ENCODE peak calls at places on chromosomes 5 and 9, in four cellular contexts. One of them, this sample, is unnamed.

GRCh38 chr5:108168915-108169314 is 213.0 kb downstream of the FBXL17 start:
- DNase-seq in A673: peak; percentile 10
- DNase-seq in cardiac muscle cell: peak; percentile 8
- DNase-seq in heart left ventricle: no peak
- DNase-seq in this sample: no peak

GRCh38 chr5:17511775-17512325 is 6.3 kb upstream of the TAF11L3 start:
- DNase-seq in heart left ventricle: no peak
- DNase-seq in cardiac muscle cell: no peak
- DNase-seq in A673: no peak
- DNase-seq in this sample: no peak

GRCh38 chr9:6667633-6668280 is 22.2 kb upstream of the GLDC start:
- DNase-seq in cardiac muscle cell: peak; percentile 54
- DNase-seq in heart left ventricle: no peak
- DNase-seq in A673: peak; percentile 49
- DNase-seq in this sample: no peak

GRCh38 chr5:78699565-78700143 is 51.1 kb upstream of the LHFPL2 start:
- DNase-seq in heart left ventricle: no peak
- DNase-seq in cardiac muscle cell: peak; percentile 88
- DNase-seq in A673: peak; percentile 24
- DNase-seq in this sample: no peak

GRCh38 chr5:161077895-161078566 is 226.0 kb upstream of the ATP10B start:
- DNase-seq in A673: no peak
- DNase-seq in heart left ventricle: no peak
- DNase-seq in cardiac muscle cell: no peak
- DNase-seq in this sample: no peak

GRCh38 chr9:68416891-68417570 is 60.6 kb downstream of the PGM5 start:
- DNase-seq in A673: peak; percentile 21
- DNase-seq in heart left ventricle: no peak
- DNase-seq in cardiac muscle cell: peak; percentile 8
- DNase-seq in this sample: no peak

GRCh38 chr5:146466521-146467349 is 19.6 kb downstream of the TCERG1 start:
- DNase-seq in A673: peak; percentile 32
- DNase-seq in heart left ventricle: no peak
- DNase-seq in cardiac muscle cell: peak; percentile 39
- DNase-seq in this sample: no peak

GRCh38 chr9:122221223-122221811 is 7.4 kb downstream of the LHX6 start:
- DNase-seq in heart left ventricle: no peak
- DNase-seq in cardiac muscle cell: no peak
- DNase-seq in A673: no peak
- DNase-seq in this sample: no peak

GRCh38 chr9:114098021-114098659 is 952 bp downstream of the KIF12 start:
- DNase-seq in heart left ventricle: no peak
- DNase-seq in A673: peak; percentile 35
- DNase-seq in cardiac muscle cell: no peak
- DNase-seq in this sample: peak; percentile 65

GRCh38 chr5:17019324-17019723 is 83.2 kb upstream of the MYO10 start:
- DNase-seq in A673: no peak
- DNase-seq in heart left ventricle: no peak
- DNase-seq in cardiac muscle cell: peak; percentile 66
- DNase-seq in this sample: no peak

GRCh38 chr9:132787748-132788159 is 90.3 kb downstream of the AK8 start:
- DNase-seq in heart left ventricle: no peak
- DNase-seq in A673: peak; percentile 19
- DNase-seq in cardiac muscle cell: no peak
- DNase-seq in this sample: no peak

GRCh38 chr5:141508440-141508807 is 19.5 kb downstream of the PCDHGC5 start:
- DNase-seq in cardiac muscle cell: no peak
- DNase-seq in A673: no peak
- DNase-seq in heart left ventricle: no peak
- DNase-seq in this sample: no peak

GRCh38 chr5:146877178-146877681 is 1.3 kb downstream of the PPP2R2B start:
- DNase-seq in heart left ventricle: no peak
- DNase-seq in cardiac muscle cell: no peak
- DNase-seq in A673: no peak
- DNase-seq in this sample: no peak

GRCh38 chr9:72949918-72950325 is 2.9 kb downstream of the ALDH1A1 start:
- DNase-seq in heart left ventricle: no peak
- DNase-seq in A673: no peak
- DNase-seq in cardiac muscle cell: no peak
- DNase-seq in this sample: no peak

GRCh38 chr9:131732636-131733340 is 7.1 kb downstream of the RAPGEF1 start:
- DNase-seq in cardiac muscle cell: no peak
- DNase-seq in A673: no peak
- DNase-seq in heart left ventricle: no peak
- DNase-seq in this sample: no peak

GRCh38 chr9:134375011-134375390 is 48.7 kb downstream of the RXRA start:
- DNase-seq in A673: no peak
- DNase-seq in cardiac muscle cell: peak; percentile 58
- DNase-seq in heart left ventricle: no peak
- DNase-seq in this sample: peak; percentile 86

GRCh38 chr5:175654346-175654745 is 3.5 kb upstream of the HRH2 start:
- DNase-seq in A673: no peak
- DNase-seq in cardiac muscle cell: no peak
- DNase-seq in heart left ventricle: no peak
- DNase-seq in this sample: no peak

GRCh38 chr5:180607861-180608571 is 16.7 kb upstream of the SCGB3A1 start:
- DNase-seq in A673: no peak
- DNase-seq in cardiac muscle cell: no peak
- DNase-seq in heart left ventricle: no peak
- DNase-seq in this sample: peak; percentile 11

GRCh38 chr5:180608572-180609310 is 17.4 kb upstream of the SCGB3A1 start:
- DNase-seq in A673: no peak
- DNase-seq in heart left ventricle: no peak
- DNase-seq in cardiac muscle cell: no peak
- DNase-seq in this sample: no peak

GRCh38 chr5:180605554-180606214 is 14.4 kb upstream of the SCGB3A1 start:
- DNase-seq in A673: peak; percentile 60
- DNase-seq in heart left ventricle: no peak
- DNase-seq in cardiac muscle cell: peak; percentile 68
- DNase-seq in this sample: peak; percentile 48

GRCh38 chr5:180604271-180604670 is 13.0 kb upstream of the SCGB3A1 start:
- DNase-seq in cardiac muscle cell: no peak
- DNase-seq in heart left ventricle: no peak
- DNase-seq in A673: no peak
- DNase-seq in this sample: peak; percentile 28

DNA sequence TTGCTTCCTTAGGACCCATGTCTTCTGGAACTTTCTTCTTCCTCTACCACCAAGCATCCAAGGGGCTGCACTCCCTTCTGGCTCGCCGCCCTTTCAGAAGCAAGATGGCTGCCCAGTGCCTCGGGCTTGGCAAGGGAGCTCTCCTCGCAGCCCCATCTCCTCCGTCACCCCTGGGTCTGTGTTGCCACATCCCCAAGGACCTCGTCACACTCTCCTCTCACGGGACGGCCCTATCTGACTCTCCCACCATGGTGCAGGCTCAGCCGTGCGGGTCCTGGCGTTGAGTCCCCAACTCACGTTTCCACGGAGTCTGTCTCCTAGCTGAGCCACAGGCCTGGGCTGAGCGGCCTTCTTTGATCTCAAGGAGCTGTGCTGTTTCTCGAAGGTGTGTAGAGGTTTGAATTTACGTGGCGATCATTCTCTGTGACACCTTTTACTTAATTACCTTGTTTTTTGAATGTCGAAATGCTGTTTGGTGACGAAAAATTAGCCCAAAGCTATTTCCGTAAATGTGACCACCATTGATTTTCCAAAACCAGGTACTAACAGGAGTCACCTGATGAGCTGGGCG is 15.0 kb upstream of the SCGB3A1 start:
- DNase-seq in heart left ventricle: no peak
- DNase-seq in cardiac muscle cell: no peak
- DNase-seq in A673: no peak
- DNase-seq in this sample: no peak
- TF ChIP-seq CTCF in heart left ventricle: no peak
- TF ChIP-seq CTCF in cardiac muscle cell: no peak
- TF ChIP-seq CTCF in A673: no peak
- TF ChIP-seq CTCF in this sample: no peak

DNA sequence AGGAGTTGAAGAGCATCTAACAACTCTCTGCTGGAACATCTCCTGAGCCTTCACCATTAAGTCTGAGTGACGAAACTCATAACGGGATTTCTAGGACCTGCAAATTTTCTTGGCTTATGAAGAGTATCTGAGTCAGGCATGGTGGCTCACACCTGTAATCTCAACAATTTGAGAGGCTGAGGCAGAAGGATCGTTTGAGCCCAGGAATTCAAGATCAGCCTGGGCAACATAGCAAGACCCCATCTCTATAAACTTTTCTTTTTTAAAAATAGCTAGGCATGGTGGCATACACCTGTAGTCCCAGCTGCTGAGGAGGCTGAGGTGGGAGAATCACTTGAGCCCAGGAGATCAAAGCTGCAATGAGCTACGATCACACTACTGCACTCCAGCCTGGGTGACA is 48.8 kb downstream of the EPB41L4B start:
- DNase-seq in heart left ventricle: no peak
- DNase-seq in cardiac muscle cell: no peak
- DNase-seq in A673: no peak
- DNase-seq in this sample: no peak
- H3K4me1 ChIP-seq in heart left ventricle: peaks cover 7% of the 10 kb centered on the region
- H3K4me1 ChIP-seq in cardiac muscle cell: peaks cover 18% of the 10 kb centered on the region
- H3K4me1 ChIP-seq in A673: no peaks in the 10 kb centered on the region
- H3K4me1 ChIP-seq in this sample: peaks cover 11% of the 10 kb centered on the region

GRCh38 chr5:132760601-132761317 is 13.5 kb downstream of the CCNI2 start:
- DNase-seq in A673: no peak
- DNase-seq in heart left ventricle: no peak
- DNase-seq in cardiac muscle cell: no peak
- DNase-seq in this sample: no peak

GRCh38 chr5:132758406-132758805 is 11.2 kb downstream of the CCNI2 start:
- DNase-seq in cardiac muscle cell: no peak
- DNase-seq in A673: no peak
- DNase-seq in heart left ventricle: no peak
- DNase-seq in this sample: no peak

GRCh38 chr5:132761321-132762240 is 14.4 kb downstream of the CCNI2 start:
- DNase-seq in heart left ventricle: no peak
- DNase-seq in cardiac muscle cell: no peak
- DNase-seq in A673: no peak
- DNase-seq in this sample: no peak

GRCh38 chr5:132760043-132760420 is 12.8 kb downstream of the CCNI2 start:
- DNase-seq in heart left ventricle: no peak
- DNase-seq in cardiac muscle cell: no peak
- DNase-seq in A673: no peak
- DNase-seq in this sample: peak; percentile 43

GRCh38 chr5:132759114-132760042 is 12.2 kb downstream of the CCNI2 start:
- DNase-seq in A673: no peak
- DNase-seq in heart left ventricle: no peak
- DNase-seq in cardiac muscle cell: no peak
- DNase-seq in this sample: no peak
- H3K36me3 ChIP-seq in A673: peaks cover 10% of the 10 kb centered on the region
- H3K36me3 ChIP-seq in heart left ventricle: peaks cover 77% of the 10 kb centered on the region
- H3K36me3 ChIP-seq in cardiac muscle cell: peaks cover 14% of the 10 kb centered on the region
- H3K36me3 ChIP-seq in this sample: peaks cover 69% of the 10 kb centered on the region

DNA sequence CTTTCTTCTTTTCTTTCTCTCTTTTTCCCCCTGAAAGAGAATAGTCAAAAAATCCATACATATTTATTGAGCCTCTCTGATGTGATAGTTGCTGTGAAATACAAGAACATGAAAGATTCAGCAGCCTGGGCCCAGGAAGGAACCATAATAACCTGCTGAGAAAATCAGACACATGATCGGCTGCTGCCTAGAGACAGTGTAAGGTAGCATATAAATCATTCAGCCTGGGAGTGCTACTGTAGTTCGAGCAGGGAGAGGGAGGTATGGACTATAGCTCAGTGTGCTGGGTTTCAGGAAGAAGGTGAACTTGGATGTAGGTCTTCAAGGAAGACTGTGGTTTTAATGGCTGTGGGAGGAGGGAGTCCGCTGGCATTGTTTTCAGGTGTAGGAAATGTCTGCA is 469.1 kb downstream of the RAB3C start:
- DNase-seq in cardiac muscle cell: no peak
- DNase-seq in A673: no peak
- DNase-seq in heart left ventricle: no peak
- DNase-seq in this sample: no peak
- TF ChIP-seq CTCF in cardiac muscle cell: no peak
- TF ChIP-seq CTCF in A673: no peak
- TF ChIP-seq CTCF in heart left ventricle: no peak
- TF ChIP-seq CTCF in this sample: no peak

DNA sequence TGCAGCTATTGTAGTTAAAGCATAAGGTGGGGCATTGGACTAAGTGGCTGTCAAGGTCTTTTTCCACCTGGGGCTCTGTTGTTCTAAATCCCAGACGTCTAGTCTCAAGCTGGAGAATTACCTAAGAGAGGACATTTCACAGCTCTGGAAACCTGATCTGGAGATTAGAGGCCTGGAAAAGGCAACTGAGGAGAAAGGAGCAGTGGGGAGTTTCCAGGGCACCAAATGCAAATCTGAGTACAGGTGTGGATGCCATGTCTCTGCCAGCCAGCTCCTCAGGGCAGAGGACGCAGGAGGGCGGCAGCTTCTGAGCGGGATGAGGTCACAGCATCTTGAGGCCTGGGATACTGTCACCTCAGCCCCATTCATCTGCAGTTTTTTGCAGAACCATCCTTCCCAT is 65.2 kb downstream of the PPARGC1B start:
- DNase-seq in cardiac muscle cell: no peak
- DNase-seq in heart left ventricle: no peak
- DNase-seq in A673: no peak
- DNase-seq in this sample: no peak
- H3K4me1 ChIP-seq in cardiac muscle cell: peaks cover 44% of the 10 kb centered on the region
- H3K4me1 ChIP-seq in heart left ventricle: peaks cover 83% of the 10 kb centered on the region
- H3K4me1 ChIP-seq in A673: peaks cover 13% of the 10 kb centered on the region
- H3K4me1 ChIP-seq in this sample: peaks cover 78% of the 10 kb centered on the region

DNA sequence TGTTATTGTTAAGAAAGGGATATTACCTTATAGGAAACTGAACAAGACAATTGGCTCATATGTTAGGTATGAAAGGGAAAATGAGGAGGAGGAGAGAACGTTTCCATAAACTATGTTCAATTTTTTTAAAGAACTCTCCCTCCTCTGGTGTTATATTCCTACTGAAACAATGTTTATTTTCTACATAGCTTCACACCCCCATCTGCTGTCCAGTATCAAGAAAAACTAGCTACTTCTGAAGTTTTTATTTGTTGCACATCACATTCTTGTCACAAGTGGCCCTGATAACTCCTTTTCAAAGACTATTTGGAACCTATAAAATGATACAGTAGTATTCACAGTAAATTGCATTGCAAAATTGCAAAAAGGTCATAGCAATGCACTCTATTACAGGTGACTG is 223.4 kb upstream of the FAM174A start:
- DNase-seq in heart left ventricle: no peak
- DNase-seq in A673: no peak
- DNase-seq in cardiac muscle cell: no peak
- DNase-seq in this sample: no peak
- H3K36me3 ChIP-seq in heart left ventricle: no peaks in the 10 kb centered on the region
- H3K36me3 ChIP-seq in A673: no peaks in the 10 kb centered on the region
- H3K36me3 ChIP-seq in cardiac muscle cell: no peaks in the 10 kb centered on the region
- H3K36me3 ChIP-seq in this sample: no peaks in the 10 kb centered on the region

GRCh38 chr9:87725356-87725899 is 491 bp upstream of the CTSL start:
- DNase-seq in A673: peak; percentile 41
- DNase-seq in heart left ventricle: peak; percentile 54
- DNase-seq in cardiac muscle cell: peak; percentile 59
- DNase-seq in this sample: peak; percentile 70

GRCh38 chr9:87722393-87722792 is 3.5 kb upstream of the CTSL start:
- DNase-seq in A673: no peak
- DNase-seq in heart left ventricle: peak; percentile 27
- DNase-seq in cardiac muscle cell: no peak
- DNase-seq in this sample: no peak

GRCh38 chr9:87725900-87726709 is at the start of gene CTSL:
- DNase-seq in A673: peak; percentile 67
- DNase-seq in cardiac muscle cell: peak; percentile 93
- DNase-seq in heart left ventricle: peak; percentile 94
- DNase-seq in this sample: peak; percentile 94
- TF ChIP-seq CTCF in A673: peak; percentile 29
- TF ChIP-seq CTCF in cardiac muscle cell: peak; percentile 21
- TF ChIP-seq CTCF in heart left ventricle: peak; percentile 30
- TF ChIP-seq CTCF in this sample: no peak